ENCODE peak calls at places on chromosomes 5 and 9, in four cellular contexts. N is OCI-LY7, M is cardiac fibroblast, K is fibroblast of mammary gland. F is an unnamed sample.

GRCh38 chr9:101453776-101454570 is 18.4 kb upstream of the ALDOB start:
- DNase-seq in N (no peak), M (no peak), K (peak), F (no peak)

GRCh38 chr9:76688471-76689238 is 75.6 kb upstream of the PCA3 start:
- DNase-seq in M (peak), K (peak), N (no peak), F (no peak)

GRCh38 chr9:121204611-121205010 is 2.9 kb upstream of the RAB14 start:
- DNase-seq in M (no peak), K (no peak), N (no peak), F (no peak)

GRCh38 chr5:127647361-127647958 is 1.4 kb upstream of the CTXN3 start:
- DNase-seq in N (no peak), M (no peak), K (no peak), F (no peak)

GRCh38 chr5:65961644-65962043 is 35.3 kb downstream of the ERBIN start:
- DNase-seq in M (peak), K (peak), N (no peak), F (no peak)

GRCh38 chr5:39762761-39763160 is 338.0 kb upstream of the DAB2 start:
- DNase-seq in K (no peak), M (no peak), N (no peak), F (no peak)

GRCh38 chr5:43616535-43616934 is 13.6 kb downstream of the NNT start:
- DNase-seq in K (peak), N (no peak), M (peak), F (no peak)

GRCh38 chr9:3498691-3499090 is 27.1 kb downstream of the RFX3 start:
- DNase-seq in K (peak), N (no peak), M (peak), F (no peak)

GRCh38 chr9:14838701-14839100 is 71.5 kb downstream of the FREM1 start:
- DNase-seq in N (no peak), K (no peak), M (no peak), F (no peak)

GRCh38 chr5:40437452-40437861 is 242.3 kb upstream of the PTGER4 start:
- DNase-seq in M (peak), K (peak), N (no peak), F (no peak)

GRCh38 chr5:132294728-132295504 is 722 bp downstream of the SLC22A4 start:
- DNase-seq in N (no peak), K (peak), M (peak), F (no peak)

GRCh38 chr5:107135391-107135790 is 535.3 kb downstream of the EFNA5 start:
- DNase-seq in K (peak), N (no peak), M (peak), F (no peak)

GRCh38 chr9:35756275-35756742 is 2.2 kb upstream of the MSMP start:
- DNase-seq in N (no peak), M (peak), K (peak), F (no peak)

GRCh38 chr5:31823477-31823876 is 184.5 kb downstream of the PDZD2 start:
- DNase-seq in K (no peak), M (no peak), N (no peak), F (no peak)
- TF ChIP-seq CTCF in K (no peak), M (no peak), N (peak), F (no peak)

DNA sequence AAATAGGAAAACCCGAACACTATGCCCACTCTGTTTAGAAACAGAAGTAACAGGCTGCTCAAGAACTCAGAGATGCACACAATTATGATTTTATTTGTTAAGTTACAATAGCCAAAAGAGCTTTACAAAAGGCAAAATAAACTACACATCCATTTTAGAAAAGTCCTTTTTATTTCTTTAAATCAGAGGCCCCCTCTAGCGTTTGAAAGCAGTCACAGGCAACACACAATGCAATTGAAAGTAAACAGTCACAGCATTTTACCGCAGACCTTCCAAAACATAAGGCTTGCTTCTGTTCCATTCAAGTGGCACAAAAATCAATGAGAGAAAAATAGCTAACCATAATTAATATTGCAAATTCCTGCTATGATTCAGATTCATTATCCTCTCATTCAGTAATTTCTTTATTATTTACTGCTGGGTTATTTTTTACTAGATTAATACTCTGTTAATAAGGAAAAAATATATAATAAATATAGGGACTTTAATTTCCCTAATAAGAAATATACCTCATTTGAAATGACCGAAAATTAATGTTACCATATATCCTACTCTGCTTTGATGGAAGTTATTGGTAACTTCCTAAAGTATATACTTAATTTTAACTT is 78.3 kb downstream of the CEP120 start:
- DNase-seq in N (peak), M (peak), K (peak), F (no peak)
- TF ChIP-seq CTCF in N (peak), M (peak), K (peak), F (peak)

GRCh38 chr9:1046639-1047604 is 3.2 kb upstream of the DMRT2 start:
- DNase-seq in M (no peak), K (no peak), N (no peak), F (no peak)

GRCh38 chr9:1044643-1045042 is 5.5 kb upstream of the DMRT2 start:
- DNase-seq in K (peak), N (no peak), M (peak), F (no peak)

GRCh38 chr9:1047605-1048235 is 2.4 kb upstream of the DMRT2 start:
- DNase-seq in M (peak), N (peak), K (no peak), F (no peak)

DNA sequence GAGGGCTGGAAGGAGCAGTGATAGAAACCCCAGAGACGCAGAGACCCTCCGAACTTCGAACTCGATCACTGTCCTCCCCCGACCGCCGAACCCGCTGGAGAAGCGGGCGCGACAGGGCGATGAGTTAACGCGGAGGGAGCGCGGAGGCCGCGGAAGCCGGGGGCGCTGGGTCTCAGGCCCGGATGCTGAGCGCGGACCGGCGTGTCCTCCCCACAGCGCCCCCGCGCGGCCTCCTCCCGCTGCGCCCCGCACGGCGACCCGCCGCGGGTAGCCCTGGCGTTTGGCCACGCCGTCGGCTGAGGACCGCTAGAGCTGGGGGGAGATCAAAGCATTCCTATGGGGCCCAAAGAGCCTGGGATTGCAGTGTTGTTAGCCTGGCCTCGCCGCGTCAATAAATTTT is 7.7 kb upstream of the DMRT2 start:
- DNase-seq in K (no peak), M (no peak), N (no peak), F (peak)
- TF ChIP-seq CTCF in K (no peak), M (no peak), N (no peak), F (peak)

GRCh38 chr9:33517373-33517772 is 6.7 kb upstream of the ANKRD18B start:
- DNase-seq in M (peak), K (peak), N (peak), F (no peak)
- TF ChIP-seq CTCF in M (peak), K (peak), N (peak), F (peak)

GRCh38 chr9:98192503-98193335 is at the start of gene CORO2A:
- DNase-seq in K (peak), M (peak), N (peak), F (no peak)
- TF ChIP-seq CTCF in K (peak), M (peak), N (peak), F (peak)

GRCh38 chr5:22108545-22108944 is 744.6 kb downstream of the CDH12 start:
- DNase-seq in N (no peak), M (no peak), K (no peak), F (no peak)

GRCh38 chr5:22109315-22109714 is 743.8 kb downstream of the CDH12 start:
- DNase-seq in K (no peak), M (no peak), N (no peak), F (no peak)
- TF ChIP-seq CTCF in K (no peak), M (no peak), N (no peak), F (no peak)

DNA sequence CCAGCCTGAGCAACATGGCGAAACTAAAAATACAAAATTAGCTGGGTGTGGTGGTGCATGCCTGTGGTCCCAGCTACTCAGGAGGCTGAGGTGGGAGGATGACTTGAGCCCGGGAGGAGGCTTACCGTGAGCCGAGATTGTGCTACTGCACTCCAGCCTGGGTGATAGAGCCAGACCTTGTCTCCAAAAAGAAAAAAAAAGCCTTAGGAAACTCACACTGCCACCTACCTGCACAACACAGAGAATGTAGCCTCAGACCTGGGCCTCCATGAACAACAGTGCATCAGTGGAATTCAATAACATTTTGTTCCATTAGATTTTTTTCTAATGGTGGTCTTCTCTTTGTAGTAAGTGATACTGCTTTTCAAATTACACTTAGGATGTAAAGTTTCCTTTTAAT is 63.8 kb upstream of the RARS1 start:
- DNase-seq in M (no peak), K (peak), N (no peak), F (no peak)
- TF ChIP-seq CTCF in M (no peak), K (peak), N (peak), F (peak)

GRCh38 chr9:112705773-112706427 is 12.0 kb downstream of the INIP start:
- DNase-seq in N (no peak), K (peak), M (peak), F (no peak)
- TF ChIP-seq CTCF in N (peak), K (peak), M (peak), F (peak)